ENCODE peak calls at places on chromosomes 1 and 21, in six cellular contexts. J, F, X, R, S and Y are unnamed samples.

GRCh38 chr21:28671549-28672195 is 321.0 kb downstream of the LTN1 start:
- DNase-seq in R (no peak), S (no peak), X (no peak), J (no peak), F (peak), Y (no peak)

GRCh38 chr21:46324390-46325072 is 575 bp downstream of the PCNT start:
- DNase-seq in J (no peak), X (peak), R (peak), F (peak), S (peak), Y (peak)

GRCh38 chr1:30816211-30817082 is 58.9 kb upstream of the LAPTM5 start:
- DNase-seq in J (no peak), S (peak), F (peak), X (peak), R (no peak), Y (no peak)

GRCh38 chr1:156076609-156077429 is 5.4 kb downstream of the MEX3A start:
- DNase-seq in X (peak), S (peak), F (no peak), R (no peak), J (no peak), Y (peak)

GRCh38 chr1:64006276-64007051 is 197.0 kb upstream of the UBE2U start:
- DNase-seq in J (no peak), R (peak), F (peak), X (no peak), S (no peak), Y (no peak)

GRCh38 chr1:178109348-178110143 is 15.6 kb downstream of the RASAL2 start:
- DNase-seq in F (peak), R (no peak), J (no peak), X (no peak), S (no peak), Y (no peak)

GRCh38 chr1:80919426-80919825 is 881.3 kb upstream of the ADGRL2 start:
- DNase-seq in R (no peak), J (no peak), X (no peak), S (no peak), F (no peak), Y (no peak)

GRCh38 chr1:218880484-218881060 is 293.1 kb upstream of the LYPLAL1 start:
- DNase-seq in R (no peak), F (no peak), X (no peak), J (no peak), S (no peak), Y (no peak)

GRCh38 chr1:237684236-237684635 is 206.5 kb downstream of the ZP4 start:
- DNase-seq in J (no peak), F (no peak), S (no peak), R (no peak), X (no peak), Y (no peak)

GRCh38 chr1:229221106-229222019 is 49.5 kb upstream of the RAB4A start:
- DNase-seq in J (no peak), F (no peak), R (no peak), S (no peak), X (no peak), Y (no peak)

DNA sequence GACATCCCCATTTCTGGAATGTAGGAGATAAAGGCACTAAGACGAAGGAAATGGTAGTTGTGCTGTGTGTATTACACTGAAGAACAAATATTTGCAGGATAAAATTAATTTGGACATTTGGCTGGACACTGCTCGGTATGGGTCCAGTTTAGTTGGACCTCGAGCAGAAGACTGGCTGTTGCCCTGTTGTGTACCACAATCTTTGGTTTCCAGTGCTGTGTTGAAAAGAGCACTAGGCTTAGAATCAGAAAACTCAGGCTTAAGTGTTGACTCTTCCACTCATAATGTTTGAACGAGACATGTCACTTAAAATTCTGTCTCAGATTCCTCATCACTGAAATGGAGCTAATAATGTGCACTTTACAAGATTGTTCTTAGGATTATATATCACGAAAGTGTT is 1.2 kb upstream of the ARPC5 start:
- DNase-seq in X (no peak), S (no peak), R (no peak), J (no peak), F (no peak), Y (no peak)
- H3K4me3 ChIP-seq in X (no peak), S (peak), R (peak), J (peak), F (peak), Y (peak)

DNA sequence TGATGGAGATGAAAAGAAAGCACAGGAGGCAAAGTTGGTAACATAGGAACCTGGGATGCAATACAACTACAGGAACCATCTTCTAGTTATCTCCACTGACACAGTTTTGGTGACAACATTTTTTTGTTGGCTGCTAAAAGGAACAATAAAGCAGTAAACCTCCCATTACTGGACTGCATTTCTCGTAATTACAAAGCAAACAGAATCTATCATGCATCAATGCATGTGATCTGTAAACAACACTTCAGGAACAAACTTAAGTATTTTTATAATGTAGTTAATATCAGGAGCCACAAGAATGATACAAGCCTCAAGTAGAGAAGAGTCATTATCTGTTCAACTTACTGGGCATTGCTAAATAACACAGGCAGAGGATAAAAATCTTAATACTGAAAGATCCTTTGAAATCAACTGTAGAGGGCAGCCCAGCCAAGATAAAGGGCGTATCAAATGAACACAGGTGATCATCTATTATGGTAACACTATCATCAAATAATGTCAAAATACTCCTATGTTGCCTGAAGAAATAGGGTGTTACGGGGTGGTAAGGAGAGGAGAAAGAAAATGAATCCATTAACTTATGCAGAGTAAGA is 193.3 kb downstream of the EIF4G3 start:
- DNase-seq in F (no peak), R (no peak), J (no peak), S (no peak), X (no peak), Y (no peak)
- TF ChIP-seq CTCF in F (no peak), R (no peak), J (no peak), S (no peak), X (no peak), Y (peak)

GRCh38 chr1:42319871-42320484 is 15.1 kb downstream of the FOXJ3 start:
- DNase-seq in F (no peak), J (no peak), R (no peak), S (no peak), X (no peak), Y (no peak)
- H3K4me3 ChIP-seq in F (no peak), J (peak), R (no peak), S (no peak), X (no peak), Y (no peak)

GRCh38 chr1:172653015-172653709 is 5.7 kb upstream of the FASLG start:
- DNase-seq in F (peak), J (no peak), X (no peak), R (no peak), S (no peak), Y (no peak)
- TF ChIP-seq CTCF in F (no peak), J (no peak), X (no peak), R (no peak), S (no peak), Y (no peak)

GRCh38 chr1:236164273-236164672 is 21.9 kb downstream of the GPR137B start:
- DNase-seq in F (no peak), J (no peak), X (no peak), S (no peak), R (no peak), Y (no peak)
- H3K4me3 ChIP-seq in F (no peak), J (no peak), X (no peak), S (no peak), R (no peak), Y (no peak)

GRCh38 chr1:216034506-216034905 is 388.7 kb downstream of the USH2A start:
- DNase-seq in J (no peak), X (no peak), F (no peak), S (peak), R (no peak), Y (no peak)
- TF ChIP-seq CTCF in J (no peak), X (no peak), F (no peak), S (peak), R (peak), Y (peak)

GRCh38 chr1:197144570-197145325 is 1.7 kb downstream of the ASPM start:
- DNase-seq in S (no peak), R (no peak), F (no peak), J (no peak), X (no peak), Y (no peak)
- H3K4me3 ChIP-seq in S (peak), R (peak), F (peak), J (peak), X (no peak), Y (peak)

GRCh38 chr1:108881369-108881768 is 4.6 kb downstream of the GPSM2 start:
- DNase-seq in X (no peak), S (no peak), J (no peak), F (no peak), R (no peak), Y (no peak)
- TF ChIP-seq CTCF in X (no peak), S (no peak), J (no peak), F (no peak), R (no peak), Y (no peak)